ENCODE peak calls at places on chromosomes 1 and 21, in ten cellular contexts. A is GM23338; M is GM04504; Q is endodermal cell; R is endothelial cell; C is kidney epithelial cell; L is frontal cortex; W is AG09309; H is IMR-90; G is naive thymus-derived CD8-positive, alpha-beta T cell. V is an unnamed sample.

GRCh38 chr1:6025269-6026094 is 20.2 kb upstream of the KCNAB2 start:
- DNase-seq in A (no peak), M (no peak), Q (no peak), R (no peak), C (no peak), L (no peak), W (no peak), H (peak), G (no peak), V (no peak)

GRCh38 chr1:5743435-5744095 is 248.7 kb downstream of the NPHP4 start:
- DNase-seq in A (no peak), M (no peak), Q (peak), R (no peak), C (no peak), L (no peak), W (no peak), H (no peak), G (peak), V (no peak)

GRCh38 chr1:63640633-63641567 is 47.7 kb downstream of the PGM1 start:
- DNase-seq in A (no peak), M (no peak), Q (no peak), R (no peak), C (no peak), L (no peak), W (no peak), H (no peak), G (no peak), V (no peak)

GRCh38 chr1:179748772-179749171 is 5.7 kb downstream of the FAM163A start:
- DNase-seq in A (no peak), M (no peak), Q (no peak), R (no peak), C (no peak), L (no peak), W (no peak), H (no peak), G (no peak), V (no peak)

GRCh38 chr1:232722626-232723025 is 82.6 kb upstream of the MAP10 start:
- DNase-seq in A (no peak), M (no peak), Q (no peak), R (no peak), C (no peak), L (no peak), W (no peak), H (no peak), G (no peak), V (no peak)

GRCh38 chr1:36166136-36166535 is 10.2 kb downstream of the MAP7D1 start:
- DNase-seq in A (no peak), M (no peak), Q (no peak), R (no peak), C (no peak), L (no peak), W (no peak), H (no peak), G (peak), V (no peak)

GRCh38 chr1:3593334-3593733 is 18.0 kb downstream of the MEGF6 start:
- DNase-seq in A (no peak), M (no peak), Q (no peak), R (no peak), C (no peak), L (no peak), W (no peak), H (no peak), G (no peak), V (no peak)

GRCh38 chr1:150171801-150172200 is 22.1 kb downstream of the PLEKHO1 start:
- DNase-seq in A (no peak), M (no peak), Q (no peak), R (no peak), C (no peak), L (no peak), W (no peak), H (no peak), G (no peak), V (no peak)

GRCh38 chr21:42956824-42957632 is 17.3 kb upstream of the PKNOX1 start:
- DNase-seq in A (peak), M (no peak), Q (peak), R (no peak), C (no peak), L (no peak), W (no peak), H (no peak), G (no peak), V (no peak)

GRCh38 chr1:178899402-178899801 is 28.5 kb upstream of the ANGPTL1 start:
- DNase-seq in A (no peak), M (no peak), Q (no peak), R (no peak), C (no peak), L (no peak), W (no peak), H (no peak), G (no peak), V (no peak)

GRCh38 chr1:115052454-115053083 is 22.9 kb downstream of the TSHB start:
- DNase-seq in A (peak), M (no peak), Q (peak), R (peak), C (peak), L (peak), W (no peak), H (peak), G (peak), V (no peak)

GRCh38 chr1:7528386-7529031 is 242.6 kb upstream of the VAMP3 start:
- DNase-seq in A (no peak), M (no peak), Q (no peak), R (no peak), C (no peak), L (no peak), W (no peak), H (peak), G (no peak), V (no peak)

GRCh38 chr1:182742780-182743179 is 46.8 kb upstream of the NPL start:
- DNase-seq in A (no peak), M (no peak), Q (no peak), R (no peak), C (no peak), L (no peak), W (no peak), H (no peak), G (no peak), V (no peak)

GRCh38 chr1:9382923-9383491 is 90.3 kb downstream of the SPSB1 start:
- DNase-seq in A (no peak), M (no peak), Q (peak), R (no peak), C (no peak), L (no peak), W (no peak), H (no peak), G (no peak), V (no peak)

V was measured in skeletal muscle cell.